ENCODE peak calls at places on chromosomes 13 and 19, in nine cellular contexts. R, O, B, F, K, J, H, E and L are unnamed samples.

GRCh38 chr13:26503826-26504594 is 53.5 kb upstream of the WASF3 start:
- DNase-seq in E (no peak), H (no peak), B (no peak), O (no peak), K (no peak), R (no peak), J (no peak), F (no peak), L (no peak)

GRCh38 chr13:20126460-20127262 is 34.2 kb downstream of the GJA3 start:
- DNase-seq in J (no peak), K (no peak), E (no peak), H (no peak), R (no peak), B (no peak), F (no peak), O (no peak), L (no peak)

GRCh38 chr13:71577127-71577526 is 289.9 kb downstream of the DACH1 start:
- DNase-seq in K (no peak), E (peak), H (no peak), F (no peak), O (no peak), R (no peak), B (no peak), J (no peak), L (no peak)

GRCh38 chr13:97851269-97851668 is 102.2 kb upstream of the IPO5 start:
- DNase-seq in F (no peak), E (no peak), K (no peak), B (no peak), O (no peak), J (no peak), R (no peak), H (no peak), L (no peak)

GRCh38 chr19:44878119-44878865 is 12.8 kb upstream of the TOMM40 start:
- DNase-seq in H (no peak), K (no peak), O (no peak), B (no peak), J (no peak), R (no peak), E (no peak), F (no peak), L (peak)

GRCh38 chr13:108086678-108087077 is 128.7 kb downstream of the LIG4 start:
- DNase-seq in J (peak), F (peak), K (no peak), E (no peak), O (peak), R (no peak), H (no peak), B (peak), L (no peak)

GRCh38 chr13:99353836-99354235 is 46.6 kb upstream of the GPR183 start:
- DNase-seq in E (peak), O (no peak), R (no peak), H (no peak), F (peak), K (no peak), J (no peak), B (peak), L (no peak)

GRCh38 chr13:105168295-105168694 is 1367.2 kb downstream of the EFNB2 start:
- DNase-seq in K (no peak), H (no peak), O (no peak), J (no peak), B (no peak), F (no peak), R (no peak), E (no peak), L (no peak)

GRCh38 chr19:43782689-43783231 is 2.0 kb upstream of the KCNN4 start:
- DNase-seq in H (no peak), K (no peak), J (no peak), B (no peak), O (no peak), R (no peak), F (no peak), E (no peak), L (peak)

GRCh38 chr13:68027311-68027710 is 797.2 kb upstream of the PCDH9 start:
- DNase-seq in B (no peak), K (no peak), J (no peak), H (no peak), F (no peak), R (no peak), E (peak), O (no peak), L (no peak)

GRCh38 chr19:45958320-45958719 is 15.3 kb downstream of the NOVA2 start:
- DNase-seq in H (no peak), J (no peak), F (no peak), B (no peak), K (no peak), E (no peak), R (no peak), O (no peak), L (no peak)

GRCh38 chr13:74187564-74187963 is 53.4 kb upstream of the KLF12 start:
- DNase-seq in E (no peak), F (peak), K (no peak), R (no peak), B (peak), J (no peak), O (no peak), H (no peak), L (peak)

GRCh38 chr19:47239610-47240296 is 8.8 kb upstream of the BBC3 start:
- DNase-seq in J (peak), R (peak), K (no peak), E (no peak), H (peak), O (peak), F (peak), B (peak), L (peak)

GRCh38 chr19:11361037-11361770 is 6.0 kb downstream of the PLPPR2 start:
- DNase-seq in E (no peak), K (no peak), H (no peak), R (no peak), J (peak), B (no peak), F (no peak), O (no peak), L (peak)

GRCh38 chr13:93603043-93603442 is 376.4 kb downstream of the GPC6 start:
- DNase-seq in H (no peak), O (peak), J (no peak), B (peak), E (peak), K (no peak), F (peak), R (peak), L (peak)

GRCh38 chr13:33677215-33677614 is 140.7 kb upstream of the RFC3 start:
- DNase-seq in O (no peak), E (no peak), B (no peak), J (no peak), K (no peak), F (no peak), R (no peak), H (no peak), L (no peak)

GRCh38 chr19:45376045-45376724 is 5.8 kb upstream of the ERCC2 start:
- DNase-seq in F (peak), H (no peak), R (peak), E (peak), B (peak), J (no peak), K (no peak), O (peak), L (peak)

GRCh38 chr13:61414686-61415664 is 674 bp downstream of the PCDH20 start:
- DNase-seq in E (peak), R (no peak), K (no peak), J (peak), F (no peak), H (no peak), O (peak), B (no peak), L (peak)

GRCh38 chr19:34316741-34317241 is 48.2 kb upstream of the GPI start:
- DNase-seq in E (no peak), O (peak), F (no peak), J (no peak), H (no peak), B (peak), R (no peak), K (no peak), L (peak)

GRCh38 chr13:48730971-48731658 is 77.4 kb downstream of the CYSLTR2 start:
- DNase-seq in R (no peak), E (no peak), B (peak), J (no peak), O (peak), H (no peak), K (no peak), F (peak), L (peak)

GRCh38 chr19:46303345-46303701 is 6.5 kb downstream of the HIF3A start:
- DNase-seq in H (no peak), O (no peak), B (no peak), E (no peak), F (no peak), K (no peak), J (no peak), R (no peak), L (no peak)

GRCh38 chr19:16262618-16263017 is 62.0 kb upstream of the KLF2 start:
- DNase-seq in O (peak), K (no peak), B (no peak), J (no peak), R (no peak), H (no peak), F (no peak), E (no peak), L (no peak)

GRCh38 chr19:28793391-28794168 is 419.4 kb downstream of the UQCRFS1 start:
- DNase-seq in O (no peak), E (no peak), J (peak), F (no peak), B (no peak), H (no peak), K (no peak), R (no peak), L (no peak)

GRCh38 chr19:51317381-51317780 is 5.9 kb downstream of the IGLON5 start:
- DNase-seq in K (no peak), E (no peak), F (no peak), B (no peak), O (no peak), H (no peak), J (no peak), R (no peak), L (peak)

GRCh38 chr13:112690242-112690943 is 555 bp downstream of the ATP11A start:
- DNase-seq in J (peak), F (peak), E (peak), B (peak), O (peak), R (peak), H (peak), K (no peak), L (peak)

GRCh38 chr13:29479716-29480492 is 115.6 kb downstream of the SLC7A1 start:
- DNase-seq in J (no peak), H (no peak), F (no peak), R (no peak), O (no peak), B (no peak), E (no peak), K (no peak), L (no peak)
- TF ChIP-seq CTCF in J (no peak), H (no peak), F (no peak), R (no peak), O (no peak), B (no peak), E (no peak), K (no peak), L (no peak)

DNA sequence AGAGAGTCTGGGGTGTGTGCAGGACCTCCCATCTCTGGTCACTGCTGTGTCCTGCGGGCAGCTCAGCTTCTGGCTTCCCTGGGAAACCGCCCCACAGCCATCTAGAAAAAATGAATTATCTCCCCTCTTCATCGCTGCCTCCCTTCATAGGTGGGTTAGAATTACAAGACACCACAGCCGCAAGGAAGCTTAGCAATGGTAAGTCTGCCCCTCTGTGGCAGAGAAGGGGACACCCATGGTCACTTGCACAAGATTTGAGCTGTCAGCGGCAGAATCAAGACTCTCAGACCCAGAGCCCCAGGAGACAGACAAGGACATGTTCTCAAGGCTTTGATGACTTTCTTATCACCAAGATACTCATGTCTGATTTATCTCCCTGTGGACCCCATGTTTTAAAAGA is 110.8 kb upstream of the PABPC3 start:
- DNase-seq in O (no peak), H (no peak), B (no peak), K (no peak), R (no peak), J (no peak), E (no peak), F (no peak), L (peak)
- TF ChIP-seq CTCF in O (no peak), H (no peak), B (no peak), K (no peak), R (no peak), J (no peak), E (no peak), F (no peak), L (no peak)

DNA sequence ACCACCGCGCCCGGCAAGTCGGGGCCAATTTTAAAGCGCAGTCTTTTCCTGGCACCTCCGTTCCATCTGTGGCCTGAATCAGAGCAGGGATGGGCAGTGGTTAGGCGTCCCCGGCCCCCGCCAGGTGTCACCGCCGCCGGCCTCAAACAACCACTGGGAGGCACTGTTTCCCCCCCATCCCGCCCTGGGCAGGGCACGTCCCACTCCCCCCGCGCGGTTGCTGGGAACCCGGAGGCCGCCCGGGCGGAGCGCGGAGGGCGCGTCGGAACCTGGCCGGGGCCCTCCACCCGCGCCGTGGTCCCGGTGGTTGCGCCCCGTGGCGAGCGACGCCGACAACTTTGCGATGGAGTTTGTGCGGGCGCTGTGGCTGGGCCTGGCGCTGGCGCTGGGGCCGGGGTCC is at the start of gene GRIN3B:
- DNase-seq in H (peak), O (peak), R (peak), K (no peak), J (peak), F (peak), B (peak), E (no peak), L (peak)
- TF ChIP-seq CTCF in H (peak), O (peak), R (peak), K (peak), J (peak), F (peak), B (peak), E (peak), L (no peak)

GRCh38 chr19:58581227-58582141 is 8.3 kb upstream of the MZF1 start:
- DNase-seq in H (peak), E (peak), F (peak), B (peak), R (peak), J (peak), K (peak), O (peak), L (peak)
- TF ChIP-seq CTCF in H (peak), E (peak), F (peak), B (peak), R (peak), J (peak), K (peak), O (peak), L (peak)

GRCh38 chr19:18866800-18867123 is 29.2 kb downstream of the CERS1 start:
- DNase-seq in E (no peak), F (no peak), B (no peak), K (no peak), H (no peak), R (peak), O (no peak), J (no peak), L (no peak)
- TF ChIP-seq CTCF in E (no peak), F (no peak), B (no peak), K (no peak), H (peak), R (no peak), O (no peak), J (peak), L (peak)